ENCODE peak calls at places on chromosomes 7 and 10, in ten cellular contexts. One of them, this sample, is unnamed.

GRCh38 chr7:16524332-16524731 is 2.3 kb upstream of the LRRC72 start:
- DNase-seq in psoas muscle: no peak
- DNase-seq in kidney glomerular epithelial cell: no peak
- DNase-seq in NT2/D1: no peak
- DNase-seq in mesendoderm: no peak
- DNase-seq in AG09309: no peak
- DNase-seq in naive thymus-derived CD8-positive, alpha-beta T cell: no peak
- DNase-seq in activated CD4-positive, alpha-beta memory T cell treated with anti-CD3 and anti-CD28 coated beads, Interleukin-2, amount 10 ng/mL, durations not matched to agents 7 days and 5 days: no peak
- DNase-seq in NCI-H524: no peak
- DNase-seq in pancreas: no peak
- DNase-seq in this sample: no peak

GRCh38 chr10:87578799-87579401 is 74.2 kb downstream of the MINPP1 start:
- DNase-seq in psoas muscle: no peak
- DNase-seq in kidney glomerular epithelial cell: no peak
- DNase-seq in NT2/D1: no peak
- DNase-seq in mesendoderm: no peak
- DNase-seq in AG09309: no peak
- DNase-seq in naive thymus-derived CD8-positive, alpha-beta T cell: no peak
- DNase-seq in activated CD4-positive, alpha-beta memory T cell treated with anti-CD3 and anti-CD28 coated beads, Interleukin-2, amount 10 ng/mL, durations not matched to agents 7 days and 5 days: no peak
- DNase-seq in NCI-H524: no peak
- DNase-seq in pancreas: no peak
- DNase-seq in this sample: no peak

GRCh38 chr7:123608991-123609882 is 7.6 kb downstream of the ASB15 start:
- DNase-seq in psoas muscle: peak
- DNase-seq in kidney glomerular epithelial cell: no peak
- DNase-seq in NT2/D1: no peak
- DNase-seq in mesendoderm: no peak
- DNase-seq in AG09309: no peak
- DNase-seq in naive thymus-derived CD8-positive, alpha-beta T cell: no peak
- DNase-seq in activated CD4-positive, alpha-beta memory T cell treated with anti-CD3 and anti-CD28 coated beads, Interleukin-2, amount 10 ng/mL, durations not matched to agents 7 days and 5 days: no peak
- DNase-seq in NCI-H524: no peak
- DNase-seq in pancreas: no peak
- DNase-seq in this sample: no peak

GRCh38 chr7:131149429-131149774 is 178.3 kb upstream of the MKLN1 start:
- DNase-seq in psoas muscle: no peak
- DNase-seq in kidney glomerular epithelial cell: no peak
- DNase-seq in NT2/D1: no peak
- DNase-seq in mesendoderm: no peak
- DNase-seq in AG09309: no peak
- DNase-seq in naive thymus-derived CD8-positive, alpha-beta T cell: no peak
- DNase-seq in activated CD4-positive, alpha-beta memory T cell treated with anti-CD3 and anti-CD28 coated beads, Interleukin-2, amount 10 ng/mL, durations not matched to agents 7 days and 5 days: no peak
- DNase-seq in NCI-H524: no peak
- DNase-seq in pancreas: no peak
- DNase-seq in this sample: no peak

GRCh38 chr7:44153948-44154335 is 12.8 kb upstream of the MYL7 start:
- DNase-seq in psoas muscle: no peak
- DNase-seq in kidney glomerular epithelial cell: no peak
- DNase-seq in NT2/D1: no peak
- DNase-seq in mesendoderm: no peak
- DNase-seq in AG09309: no peak
- DNase-seq in naive thymus-derived CD8-positive, alpha-beta T cell: no peak
- DNase-seq in activated CD4-positive, alpha-beta memory T cell treated with anti-CD3 and anti-CD28 coated beads, Interleukin-2, amount 10 ng/mL, durations not matched to agents 7 days and 5 days: no peak
- DNase-seq in NCI-H524: no peak
- DNase-seq in pancreas: no peak
- DNase-seq in this sample: no peak

GRCh38 chr7:47198159-47198558 is 383.8 kb downstream of the TNS3 start:
- DNase-seq in psoas muscle: no peak
- DNase-seq in kidney glomerular epithelial cell: no peak
- DNase-seq in NT2/D1: no peak
- DNase-seq in mesendoderm: no peak
- DNase-seq in AG09309: no peak
- DNase-seq in naive thymus-derived CD8-positive, alpha-beta T cell: no peak
- DNase-seq in activated CD4-positive, alpha-beta memory T cell treated with anti-CD3 and anti-CD28 coated beads, Interleukin-2, amount 10 ng/mL, durations not matched to agents 7 days and 5 days: no peak
- DNase-seq in NCI-H524: no peak
- DNase-seq in pancreas: no peak
- DNase-seq in this sample: no peak

GRCh38 chr7:69708857-69709256 is 110.6 kb downstream of the AUTS2 start:
- DNase-seq in psoas muscle: no peak
- DNase-seq in kidney glomerular epithelial cell: no peak
- DNase-seq in NT2/D1: no peak
- DNase-seq in mesendoderm: no peak
- DNase-seq in AG09309: no peak
- DNase-seq in naive thymus-derived CD8-positive, alpha-beta T cell: no peak
- DNase-seq in activated CD4-positive, alpha-beta memory T cell treated with anti-CD3 and anti-CD28 coated beads, Interleukin-2, amount 10 ng/mL, durations not matched to agents 7 days and 5 days: no peak
- DNase-seq in NCI-H524: peak
- DNase-seq in pancreas: no peak
- DNase-seq in this sample: peak

GRCh38 chr10:15433850-15434537 is 62.9 kb upstream of the FAM171A1 start:
- DNase-seq in psoas muscle: no peak
- DNase-seq in kidney glomerular epithelial cell: peak
- DNase-seq in NT2/D1: peak
- DNase-seq in mesendoderm: peak
- DNase-seq in AG09309: no peak
- DNase-seq in naive thymus-derived CD8-positive, alpha-beta T cell: peak
- DNase-seq in activated CD4-positive, alpha-beta memory T cell treated with anti-CD3 and anti-CD28 coated beads, Interleukin-2, amount 10 ng/mL, durations not matched to agents 7 days and 5 days: peak
- DNase-seq in NCI-H524: peak
- DNase-seq in pancreas: no peak
- DNase-seq in this sample: peak

GRCh38 chr7:30874656-30875317 is 36.9 kb upstream of the AQP1 start:
- DNase-seq in psoas muscle: no peak
- DNase-seq in kidney glomerular epithelial cell: no peak
- DNase-seq in NT2/D1: no peak
- DNase-seq in mesendoderm: no peak
- DNase-seq in AG09309: no peak
- DNase-seq in naive thymus-derived CD8-positive, alpha-beta T cell: no peak
- DNase-seq in activated CD4-positive, alpha-beta memory T cell treated with anti-CD3 and anti-CD28 coated beads, Interleukin-2, amount 10 ng/mL, durations not matched to agents 7 days and 5 days: no peak
- DNase-seq in NCI-H524: no peak
- DNase-seq in pancreas: no peak
- DNase-seq in this sample: no peak

GRCh38 chr10:122162566-122163181 is 108.4 kb upstream of the BTBD16 start:
- DNase-seq in psoas muscle: no peak
- DNase-seq in kidney glomerular epithelial cell: no peak
- DNase-seq in NT2/D1: no peak
- DNase-seq in mesendoderm: no peak
- DNase-seq in AG09309: no peak
- DNase-seq in naive thymus-derived CD8-positive, alpha-beta T cell: no peak
- DNase-seq in activated CD4-positive, alpha-beta memory T cell treated with anti-CD3 and anti-CD28 coated beads, Interleukin-2, amount 10 ng/mL, durations not matched to agents 7 days and 5 days: no peak
- DNase-seq in NCI-H524: peak
- DNase-seq in pancreas: no peak
- DNase-seq in this sample: no peak

GRCh38 chr10:21498416-21498815 is 27.1 kb downstream of the SKIDA1 start:
- DNase-seq in psoas muscle: no peak
- DNase-seq in kidney glomerular epithelial cell: no peak
- DNase-seq in NT2/D1: no peak
- DNase-seq in mesendoderm: no peak
- DNase-seq in AG09309: no peak
- DNase-seq in naive thymus-derived CD8-positive, alpha-beta T cell: no peak
- DNase-seq in activated CD4-positive, alpha-beta memory T cell treated with anti-CD3 and anti-CD28 coated beads, Interleukin-2, amount 10 ng/mL, durations not matched to agents 7 days and 5 days: no peak
- DNase-seq in NCI-H524: no peak
- DNase-seq in pancreas: no peak
- DNase-seq in this sample: no peak

GRCh38 chr10:2633630-2634029 is 433.7 kb upstream of the PFKP start:
- DNase-seq in psoas muscle: no peak
- DNase-seq in kidney glomerular epithelial cell: no peak
- DNase-seq in NT2/D1: no peak
- DNase-seq in mesendoderm: peak
- DNase-seq in AG09309: no peak
- DNase-seq in naive thymus-derived CD8-positive, alpha-beta T cell: no peak
- DNase-seq in activated CD4-positive, alpha-beta memory T cell treated with anti-CD3 and anti-CD28 coated beads, Interleukin-2, amount 10 ng/mL, durations not matched to agents 7 days and 5 days: no peak
- DNase-seq in NCI-H524: no peak
- DNase-seq in pancreas: no peak
- DNase-seq in this sample: no peak

GRCh38 chr10:81179805-81180452 is 642.2 kb downstream of the SH2D4B start:
- DNase-seq in psoas muscle: no peak
- DNase-seq in kidney glomerular epithelial cell: peak
- DNase-seq in NT2/D1: peak
- DNase-seq in mesendoderm: peak
- DNase-seq in AG09309: no peak
- DNase-seq in naive thymus-derived CD8-positive, alpha-beta T cell: no peak
- DNase-seq in activated CD4-positive, alpha-beta memory T cell treated with anti-CD3 and anti-CD28 coated beads, Interleukin-2, amount 10 ng/mL, durations not matched to agents 7 days and 5 days: no peak
- DNase-seq in NCI-H524: peak
- DNase-seq in pancreas: no peak
- DNase-seq in this sample: peak

GRCh38 chr10:46293832-46294640 is 7.2 kb downstream of the ANTXRL start:
- DNase-seq in psoas muscle: no peak
- DNase-seq in kidney glomerular epithelial cell: no peak
- DNase-seq in NT2/D1: no peak
- DNase-seq in mesendoderm: no peak
- DNase-seq in AG09309: no peak
- DNase-seq in naive thymus-derived CD8-positive, alpha-beta T cell: no peak
- DNase-seq in activated CD4-positive, alpha-beta memory T cell treated with anti-CD3 and anti-CD28 coated beads, Interleukin-2, amount 10 ng/mL, durations not matched to agents 7 days and 5 days: no peak
- DNase-seq in NCI-H524: no peak
- DNase-seq in pancreas: peak
- DNase-seq in this sample: no peak

GRCh38 chr10:71675295-71675970 is 44.1 kb downstream of the C10orf105 start:
- DNase-seq in psoas muscle: no peak
- DNase-seq in kidney glomerular epithelial cell: no peak
- DNase-seq in NT2/D1: no peak
- DNase-seq in mesendoderm: no peak
- DNase-seq in AG09309: no peak
- DNase-seq in naive thymus-derived CD8-positive, alpha-beta T cell: no peak
- DNase-seq in activated CD4-positive, alpha-beta memory T cell treated with anti-CD3 and anti-CD28 coated beads, Interleukin-2, amount 10 ng/mL, durations not matched to agents 7 days and 5 days: no peak
- DNase-seq in NCI-H524: no peak
- DNase-seq in pancreas: no peak
- DNase-seq in this sample: no peak

GRCh38 chr10:87818505-87819273 is 663 bp upstream of the ATAD1 start:
- DNase-seq in psoas muscle: no peak
- DNase-seq in kidney glomerular epithelial cell: peak
- DNase-seq in NT2/D1: no peak
- DNase-seq in mesendoderm: peak
- DNase-seq in AG09309: no peak
- DNase-seq in naive thymus-derived CD8-positive, alpha-beta T cell: peak
- DNase-seq in activated CD4-positive, alpha-beta memory T cell treated with anti-CD3 and anti-CD28 coated beads, Interleukin-2, amount 10 ng/mL, durations not matched to agents 7 days and 5 days: peak
- DNase-seq in NCI-H524: peak
- DNase-seq in pancreas: peak
- DNase-seq in this sample: no peak

GRCh38 chr7:121083138-121083789 is 94.8 kb downstream of the CPED1 start:
- DNase-seq in psoas muscle: no peak
- DNase-seq in kidney glomerular epithelial cell: peak
- DNase-seq in NT2/D1: no peak
- DNase-seq in mesendoderm: no peak
- DNase-seq in AG09309: no peak
- DNase-seq in naive thymus-derived CD8-positive, alpha-beta T cell: no peak
- DNase-seq in activated CD4-positive, alpha-beta memory T cell treated with anti-CD3 and anti-CD28 coated beads, Interleukin-2, amount 10 ng/mL, durations not matched to agents 7 days and 5 days: no peak
- DNase-seq in NCI-H524: no peak
- DNase-seq in pancreas: no peak
- DNase-seq in this sample: peak

GRCh38 chr10:79465341-79465740 is 19.9 kb upstream of the ZCCHC24 start:
- DNase-seq in psoas muscle: no peak
- DNase-seq in kidney glomerular epithelial cell: no peak
- DNase-seq in NT2/D1: no peak
- DNase-seq in mesendoderm: no peak
- DNase-seq in AG09309: no peak
- DNase-seq in naive thymus-derived CD8-positive, alpha-beta T cell: no peak
- DNase-seq in activated CD4-positive, alpha-beta memory T cell treated with anti-CD3 and anti-CD28 coated beads, Interleukin-2, amount 10 ng/mL, durations not matched to agents 7 days and 5 days: no peak
- DNase-seq in NCI-H524: no peak
- DNase-seq in pancreas: no peak
- DNase-seq in this sample: no peak

GRCh38 chr10:124128811-124129145 is 35.4 kb upstream of the CHST15 start:
- DNase-seq in psoas muscle: no peak
- DNase-seq in kidney glomerular epithelial cell: no peak
- DNase-seq in NT2/D1: no peak
- DNase-seq in mesendoderm: no peak
- DNase-seq in AG09309: no peak
- DNase-seq in naive thymus-derived CD8-positive, alpha-beta T cell: no peak
- DNase-seq in activated CD4-positive, alpha-beta memory T cell treated with anti-CD3 and anti-CD28 coated beads, Interleukin-2, amount 10 ng/mL, durations not matched to agents 7 days and 5 days: no peak
- DNase-seq in NCI-H524: no peak
- DNase-seq in pancreas: peak
- DNase-seq in this sample: no peak

GRCh38 chr7:108157606-108158330 is 27.6 kb upstream of the LAMB4 start:
- DNase-seq in psoas muscle: no peak
- DNase-seq in kidney glomerular epithelial cell: no peak
- DNase-seq in NT2/D1: no peak
- DNase-seq in mesendoderm: no peak
- DNase-seq in AG09309: no peak
- DNase-seq in naive thymus-derived CD8-positive, alpha-beta T cell: no peak
- DNase-seq in activated CD4-positive, alpha-beta memory T cell treated with anti-CD3 and anti-CD28 coated beads, Interleukin-2, amount 10 ng/mL, durations not matched to agents 7 days and 5 days: no peak
- DNase-seq in NCI-H524: no peak
- DNase-seq in pancreas: no peak
- DNase-seq in this sample: no peak

GRCh38 chr7:14321947-14322346 is 332.5 kb upstream of the ETV1 start:
- DNase-seq in psoas muscle: no peak
- DNase-seq in kidney glomerular epithelial cell: no peak
- DNase-seq in NT2/D1: no peak
- DNase-seq in mesendoderm: no peak
- DNase-seq in AG09309: no peak
- DNase-seq in naive thymus-derived CD8-positive, alpha-beta T cell: no peak
- DNase-seq in activated CD4-positive, alpha-beta memory T cell treated with anti-CD3 and anti-CD28 coated beads, Interleukin-2, amount 10 ng/mL, durations not matched to agents 7 days and 5 days: no peak
- DNase-seq in NCI-H524: peak
- DNase-seq in pancreas: peak
- DNase-seq in this sample: no peak

This sample was measured in H4.